ENCODE peak calls at places on chromosomes 3 and 15, in five cellular contexts. A is GM23248, U is uterus, I is body of pancreas, C is OCI-LY7. M is an unnamed sample. For H3K4me1, the result is how much of the 10 kb centered on the place peaks cover.

GRCh38 chr3:126672340-126672739 is 17.4 kb upstream of the TXNRD3 start:
- DNase-seq in A (no peak), U (no peak), I (no peak), C (no peak), M (no peak)

GRCh38 chr3:104388624-104389023 is 978.1 kb upstream of the ALCAM start:
- DNase-seq in A (no peak), U (no peak), I (no peak), C (no peak), M (no peak)

GRCh38 chr3:170529346-170529745 is 56.5 kb downstream of the SLC7A14 start:
- DNase-seq in A (no peak), U (no peak), I (no peak), C (no peak), M (no peak)

GRCh38 chr3:55544219-55544618 is 57.1 kb upstream of the WNT5A start:
- DNase-seq in A (no peak), U (no peak), I (no peak), C (no peak), M (no peak)

GRCh38 chr3:151283907-151284461 is 5.6 kb upstream of the P2RY14 start:
- DNase-seq in A (peak), U (peak), I (peak), C (no peak), M (peak)

GRCh38 chr3:69460034-69460433 is 74.1 kb upstream of the FRMD4B start:
- DNase-seq in A (no peak), U (no peak), I (no peak), C (no peak), M (no peak)

GRCh38 chr3:170350515-170351413 is 6.8 kb upstream of the SKIL start:
- DNase-seq in A (no peak), U (peak), I (no peak), C (peak), M (no peak)

GRCh38 chr3:158864492-158864891 is 62.6 kb downstream of the MFSD1 start:
- DNase-seq in A (no peak), U (no peak), I (no peak), C (no peak), M (no peak)

GRCh38 chr3:123283074-123283473 is 81.3 kb downstream of the SEC22A start:
- DNase-seq in A (no peak), U (no peak), I (no peak), C (no peak), M (no peak)

GRCh38 chr15:30670056-30670455 is 44.1 kb downstream of the ARHGAP11B start:
- DNase-seq in A (no peak), U (no peak), I (no peak), C (no peak), M (no peak)

GRCh38 chr3:159762238-159762637 is 226.4 kb upstream of the IL12A start:
- DNase-seq in A (peak), U (no peak), I (no peak), C (no peak), M (peak)

GRCh38 chr3:74106882-74107281 is 482.1 kb upstream of the PDZRN3 start:
- DNase-seq in A (no peak), U (no peak), I (no peak), C (no peak), M (no peak)

GRCh38 chr15:84009616-84010015 is 226.0 kb upstream of the GOLGA6L4 start:
- DNase-seq in A (no peak), U (no peak), I (no peak), C (no peak), M (no peak)

GRCh38 chr3:134473868-134474546 is 11.8 kb downstream of the ANAPC13 start:
- DNase-seq in A (peak), U (peak), I (peak), C (peak), M (peak)

GRCh38 chr15:22960587-22960986 is 19.6 kb downstream of the CYFIP1 start:
- DNase-seq in A (no peak), U (no peak), I (no peak), C (no peak), M (no peak)

GRCh38 chr3:25885544-25885943 is 95.7 kb downstream of the OXSM start:
- DNase-seq in A (no peak), U (no peak), I (no peak), C (no peak), M (no peak)

GRCh38 chr3:98521897-98522537 is 685 bp downstream of the CLDND1 start:
- DNase-seq in A (peak), U (peak), I (peak), C (peak), M (peak)

GRCh38 chr3:4828279-4829030 is 150.8 kb upstream of the BHLHE40 start:
- DNase-seq in A (peak), U (no peak), I (no peak), C (no peak), M (peak)

GRCh38 chr3:42476225-42477160 is 25.9 kb upstream of the VIPR1 start:
- DNase-seq in A (peak), U (no peak), I (peak), C (no peak), M (no peak)

GRCh38 chr15:77869021-77869895 is 208.3 kb downstream of the TBC1D2B start:
- DNase-seq in A (peak), U (no peak), I (peak), C (no peak), M (no peak)

GRCh38 chr15:59313703-59314332 is 58.9 kb downstream of the MYO1E start:
- DNase-seq in A (peak), U (peak), I (peak), C (no peak), M (no peak)

GRCh38 chr15:68213991-68214837 is 9.1 kb upstream of the CALML4 start:
- DNase-seq in A (no peak), U (no peak), I (no peak), C (no peak), M (no peak)

GRCh38 chr15:77019476-77020331 is 24.8 kb downstream of the PSTPIP1 start:
- DNase-seq in A (peak), U (no peak), I (no peak), C (no peak), M (no peak)

GRCh38 chr15:85329561-85330421 is 50.6 kb upstream of the AKAP13 start:
- DNase-seq in A (peak), U (no peak), I (peak), C (peak), M (peak)

GRCh38 chr3:3821780-3822179 is 22.5 kb downstream of the LRRN1 start:
- DNase-seq in A (no peak), U (no peak), I (no peak), C (no peak), M (no peak)

GRCh38 chr3:156258301-156258700 is 137.9 kb downstream of the KCNAB1 start:
- DNase-seq in A (no peak), U (no peak), I (no peak), C (no peak), M (no peak)

GRCh38 chr15:85639752-85640381 is 154.9 kb downstream of the KLHL25 start:
- DNase-seq in A (peak), U (no peak), I (no peak), C (no peak), M (no peak)

GRCh38 chr3:178353292-178353814 is 182.9 kb upstream of the KCNMB2 start:
- DNase-seq in A (peak), U (no peak), I (no peak), C (no peak), M (no peak)

GRCh38 chr3:59043391-59043790 is 6.4 kb downstream of the CFAP20DC start:
- DNase-seq in A (no peak), U (no peak), I (no peak), C (no peak), M (no peak)

GRCh38 chr3:126107203-126107939 is 23.4 kb upstream of the SLC41A3 start:
- DNase-seq in A (no peak), U (no peak), I (no peak), C (no peak), M (no peak)

GRCh38 chr15:42679285-42680141 is 57.4 kb downstream of the CDAN1 start:
- DNase-seq in A (no peak), U (no peak), I (no peak), C (no peak), M (no peak)

GRCh38 chr3:99907959-99908544 is 90.4 kb downstream of the CMSS1 start:
- DNase-seq in A (no peak), U (no peak), I (no peak), C (no peak), M (no peak)

GRCh38 chr3:137110392-137110996 is 152.7 kb downstream of the IL20RB start:
- DNase-seq in A (peak), U (no peak), I (peak), C (peak), M (no peak)

GRCh38 chr15:86915811-86916331 is 836.2 kb downstream of the AGBL1 start:
- DNase-seq in A (peak), U (peak), I (peak), C (peak), M (no peak)

GRCh38 chr3:145170101-145170500 is 990.9 kb downstream of the PLOD2 start:
- DNase-seq in A (no peak), U (no peak), I (no peak), C (no peak), M (no peak)

GRCh38 chr15:73626072-73626471 is 7.1 kb downstream of the NPTN start:
- DNase-seq in A (no peak), U (no peak), I (no peak), C (no peak), M (no peak)

GRCh38 chr3:67109651-67110204 is 111.6 kb downstream of the KBTBD8 start:
- DNase-seq in A (peak), U (no peak), I (no peak), C (peak), M (peak)

GRCh38 chr3:53254190-53254809 is 1.5 kb downstream of the TKT start:
- DNase-seq in A (peak), U (no peak), I (peak), C (peak), M (no peak)
- H3K4me1 ChIP-seq in A (under half), U (under half), I (half or more), C (half or more), M (under half)

DNA sequence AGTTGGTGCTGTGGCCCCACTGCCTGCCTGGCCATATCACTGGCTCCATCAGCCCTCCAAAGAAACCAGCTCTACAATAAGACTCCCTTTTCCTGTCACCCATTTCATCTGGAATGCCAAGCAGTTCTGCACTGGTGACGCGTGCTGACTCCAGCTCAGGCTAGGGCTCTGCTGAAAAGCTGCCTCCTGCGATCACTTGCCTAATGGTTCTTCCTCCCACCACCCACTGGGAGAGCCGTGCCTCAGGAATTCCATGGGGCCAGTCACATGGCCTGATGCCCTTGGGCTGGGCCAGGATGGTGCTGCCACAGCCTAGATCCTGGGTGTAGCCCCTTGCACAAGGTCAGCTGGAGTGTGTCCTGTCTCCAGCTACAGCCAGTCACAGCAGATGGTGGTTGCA is 99.0 kb downstream of the DNAJB8 start:
- DNase-seq in A (peak), U (no peak), I (no peak), C (no peak), M (no peak)
- H3K4me1 ChIP-seq in A (under half), U (under half), I (under half), C (under half), M (under half)

GRCh38 chr3:47778746-47779145 is 2.9 kb downstream of the SMARCC1 start:
- DNase-seq in A (no peak), U (no peak), I (no peak), C (no peak), M (no peak)
- H3K4me1 ChIP-seq in A (under half), U (under half), I (under half), C (under half), M (under half)

GRCh38 chr3:37994639-37994972 is 4.0 kb downstream of the VILL start:
- DNase-seq in A (no peak), U (no peak), I (no peak), C (peak), M (no peak)

GRCh38 chr3:37997791-37998370 is 7.3 kb downstream of the VILL start:
- DNase-seq in A (no peak), U (peak), I (no peak), C (no peak), M (no peak)

GRCh38 chr3:37997321-37997720 is 6.7 kb downstream of the VILL start:
- DNase-seq in A (no peak), U (no peak), I (no peak), C (no peak), M (no peak)

GRCh38 chr3:37995652-37996641 is 5.4 kb downstream of the VILL start:
- DNase-seq in A (no peak), U (no peak), I (no peak), C (no peak), M (no peak)

DNA sequence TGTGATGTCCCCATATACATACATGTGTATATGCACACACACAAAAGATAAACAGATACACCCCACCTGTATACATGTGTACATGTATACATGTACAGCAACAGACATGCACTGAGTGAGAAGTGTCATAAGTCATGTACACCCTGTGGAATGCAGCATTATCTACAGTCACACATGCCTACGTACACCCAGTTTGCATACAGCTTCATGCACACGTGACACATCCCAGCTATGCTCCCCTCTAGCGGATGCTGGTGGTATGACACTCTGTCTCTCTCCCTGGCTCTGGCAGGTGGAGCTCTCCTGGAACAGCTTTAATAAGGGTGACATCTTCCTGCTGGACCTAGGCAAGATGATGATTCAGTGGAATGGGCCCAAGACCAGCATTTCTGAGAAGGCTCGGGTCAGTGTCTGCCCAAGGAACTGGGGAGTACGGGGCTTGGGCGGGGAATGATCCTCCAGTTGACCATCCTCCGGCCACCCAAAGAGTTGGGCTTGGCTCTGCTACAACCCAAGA is 6.3 kb downstream of the VILL start:
- DNase-seq in A (peak), U (peak), I (peak), C (peak), M (peak)
- H3K4me1 ChIP-seq in A (under half), U (under half), I (under half), C (under half), M (under half)

GRCh38 chr15:63059573-63060216 is 17.1 kb downstream of the TPM1 start:
- DNase-seq in A (peak), U (no peak), I (no peak), C (no peak), M (no peak)
- H3K4me1 ChIP-seq in A (under half), U (under half), I (under half), C (under half), M (half or more)

DNA sequence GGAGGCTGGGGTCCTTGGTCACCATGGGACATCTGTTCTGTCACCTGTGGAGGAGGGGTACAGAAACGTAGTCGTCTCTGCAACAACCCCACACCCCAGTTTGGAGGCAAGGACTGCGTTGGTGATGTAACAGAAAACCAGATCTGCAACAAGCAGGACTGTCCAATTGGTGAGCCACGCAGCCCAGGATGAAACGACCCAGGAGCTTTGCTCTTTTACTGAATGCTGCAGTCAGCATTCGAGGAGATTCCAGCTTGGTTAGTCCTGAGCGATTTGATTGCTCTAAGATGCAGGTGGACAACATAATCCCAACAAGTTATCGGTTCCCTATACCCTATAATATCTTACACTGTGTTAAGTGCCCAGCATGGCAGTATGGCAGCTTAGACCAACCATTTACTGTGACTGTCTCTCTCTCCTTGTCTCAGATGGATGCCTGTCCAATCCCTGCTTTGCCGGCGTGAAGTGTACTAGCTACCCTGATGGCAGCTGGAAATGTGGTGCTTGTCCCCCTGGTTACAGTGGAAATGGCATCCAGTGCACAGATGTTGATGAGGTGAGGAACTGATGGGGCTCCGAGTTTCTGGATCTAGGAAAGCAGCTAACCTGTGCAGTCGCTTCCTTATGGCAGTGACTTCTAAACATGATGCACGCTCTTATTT is 7.8 kb downstream of the THBS1 start:
- DNase-seq in A (peak), U (no peak), I (no peak), C (no peak), M (no peak)
- H3K4me1 ChIP-seq in A (under half), U (under half), I (under half), C (under half), M (half or more)

GRCh38 chr3:124768812-124769211 is 38.6 kb downstream of the UMPS start:
- DNase-seq in A (peak), U (no peak), I (peak), C (no peak), M (no peak)

GRCh38 chr3:124772081-124772831 is 42.0 kb downstream of the UMPS start:
- DNase-seq in A (peak), U (peak), I (peak), C (no peak), M (peak)

GRCh38 chr3:124769462-124769861 is 39.2 kb downstream of the UMPS start:
- DNase-seq in A (no peak), U (no peak), I (no peak), C (no peak), M (no peak)

GRCh38 chr3:124770341-124771082 is 40.3 kb downstream of the UMPS start:
- DNase-seq in A (no peak), U (peak), I (no peak), C (no peak), M (no peak)

DNA sequence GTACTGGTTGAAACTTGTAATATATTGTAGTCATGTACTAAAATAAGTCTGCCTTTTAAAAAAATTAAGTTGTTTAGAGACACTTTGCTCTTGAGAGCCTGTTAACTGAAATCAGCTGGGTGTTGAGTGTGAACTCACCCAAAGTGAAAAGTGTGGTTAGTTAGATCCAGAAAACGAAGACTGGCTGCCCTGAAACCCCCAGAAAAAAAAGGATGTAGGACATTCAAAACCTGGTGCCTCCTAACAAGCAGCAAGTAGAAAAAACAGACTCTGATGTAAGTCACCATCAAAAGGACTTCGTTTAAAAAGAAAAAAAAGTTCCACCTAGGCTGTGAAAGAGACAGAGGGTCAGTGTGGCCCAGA is 40.8 kb downstream of the UMPS start:
- DNase-seq in A (no peak), U (no peak), I (no peak), C (no peak), M (no peak)
- H3K4me1 ChIP-seq in A (under half), U (under half), I (under half), C (under half), M (under half)